ENCODE peak calls at places on chromosomes 13 and 19, in seven cellular contexts. U is pons; V is endothelial cell; D is uterus; G is GM10248; W is HT1080; F is stimulated activated CD8-positive, alpha-beta memory T cell treated with anti-CD3 and anti-CD28 coated beads, Interleukin-7, amount 100 ng/mL, for 1 hour. T is an unnamed sample.

GRCh38 chr19:30069535-30070197 is 127.6 kb downstream of the URI1 start:
- DNase-seq in G (no peak), V (no peak), W (no peak), D (no peak), F (no peak), U (no peak), T (peak)

GRCh38 chr13:48819376-48819775 is 156.3 kb upstream of the FNDC3A start:
- DNase-seq in U (no peak), F (no peak), G (no peak), D (no peak), V (no peak), W (no peak), T (no peak)

GRCh38 chr19:18173054-18173571 is 500 bp upstream of the IFI30 start:
- DNase-seq in F (no peak), V (no peak), D (no peak), W (no peak), U (no peak), G (peak), T (no peak)

GRCh38 chr13:50366488-50367174 is 351.4 kb downstream of the KCNRG start:
- DNase-seq in V (no peak), W (no peak), U (no peak), D (no peak), F (no peak), G (peak), T (no peak)

GRCh38 chr13:22220186-22221160 is 549.6 kb downstream of the FGF9 start:
- DNase-seq in D (no peak), U (no peak), F (no peak), G (no peak), W (no peak), V (no peak), T (no peak)

GRCh38 chr13:40275636-40276035 is 390.8 kb downstream of the FOXO1 start:
- DNase-seq in V (no peak), G (no peak), F (no peak), D (no peak), U (no peak), W (peak), T (no peak)

GRCh38 chr13:51797664-51798488 is 6.1 kb downstream of the DHRS12 start:
- DNase-seq in G (peak), U (peak), F (no peak), D (peak), V (peak), W (peak), T (peak)

GRCh38 chr13:109569938-109570711 is 216.3 kb downstream of the IRS2 start:
- DNase-seq in U (peak), D (no peak), F (no peak), W (no peak), G (peak), V (no peak), T (no peak)

GRCh38 chr19:23527797-23528196 is 132.5 kb upstream of the ZNF91 start:
- DNase-seq in G (no peak), U (no peak), F (no peak), W (peak), D (no peak), V (no peak), T (no peak)

GRCh38 chr13:47908200-47908902 is 92.7 kb downstream of the SUCLA2 start:
- DNase-seq in U (no peak), G (no peak), D (no peak), V (no peak), F (no peak), W (peak), T (no peak)

GRCh38 chr19:13103961-13104847 is 1.5 kb upstream of the LYL1 start:
- DNase-seq in V (peak), D (peak), F (no peak), W (no peak), U (no peak), G (peak), T (no peak)

GRCh38 chr19:47494729-47495128 is 10.7 kb upstream of the KPTN start:
- DNase-seq in G (no peak), W (no peak), F (no peak), V (no peak), U (no peak), D (no peak), T (peak)

GRCh38 chr13:80441968-80442367 is 101.0 kb upstream of the SPRY2 start:
- DNase-seq in V (no peak), U (no peak), F (no peak), G (no peak), W (no peak), D (no peak), T (no peak)

GRCh38 chr19:20999731-21000352 is 20.6 kb upstream of the ZNF430 start:
- DNase-seq in G (peak), D (peak), U (peak), F (peak), V (peak), W (peak), T (peak)

GRCh38 chr13:21800847-21801616 is 130.2 kb downstream of the FGF9 start:
- DNase-seq in F (no peak), W (peak), V (no peak), G (no peak), D (no peak), U (no peak), T (no peak)

GRCh38 chr19:44003461-44004134 is 841 bp downstream of the ZNF230 start:
- DNase-seq in G (peak), V (no peak), U (no peak), F (no peak), W (peak), D (no peak), T (peak)

GRCh38 chr19:39425744-39426143 is 10.0 kb downstream of the RPS16 start:
- DNase-seq in W (no peak), F (no peak), U (no peak), G (no peak), V (no peak), D (no peak), T (no peak)

T was measured in SJCRH30.